ENCODE peak calls at places on chromosomes 1 and 21, in seven cellular contexts. G, F, V, B, Y, H and D are unnamed samples.

GRCh38 chr1:43506233-43506632 is 24.4 kb upstream of the PTPRF start:
- DNase-seq in B (no peak), F (no peak), Y (no peak), G (no peak), V (no peak), H (no peak), D (no peak)

GRCh38 chr1:160795951-160796383 is at the start of gene LY9:
- DNase-seq in Y (peak), H (no peak), G (no peak), V (no peak), B (no peak), F (no peak), D (no peak)

GRCh38 chr1:77850082-77850481 is 38.3 kb upstream of the NEXN start:
- DNase-seq in Y (no peak), F (no peak), G (no peak), H (no peak), V (no peak), B (no peak), D (no peak)

GRCh38 chr1:101006553-101006952 is 19.0 kb downstream of the DPH5 start:
- DNase-seq in B (no peak), F (no peak), V (no peak), H (no peak), G (no peak), Y (no peak), D (no peak)

GRCh38 chr1:84803604-84804003 is 89.4 kb downstream of the LPAR3 start:
- DNase-seq in F (no peak), Y (no peak), H (no peak), B (no peak), G (no peak), V (no peak), D (no peak)

GRCh38 chr1:22922640-22923039 is 50.0 kb downstream of the LACTBL1 start:
- DNase-seq in G (no peak), V (no peak), H (peak), Y (no peak), F (peak), B (no peak), D (no peak)

GRCh38 chr1:52571783-52572182 is 18.9 kb upstream of the TUT4 start:
- DNase-seq in F (peak), B (no peak), G (no peak), V (peak), Y (no peak), H (no peak), D (peak)

GRCh38 chr1:27635410-27636142 is 591 bp upstream of the FGR start:
- DNase-seq in V (no peak), Y (no peak), F (no peak), B (no peak), H (peak), G (no peak), D (no peak)

GRCh38 chr21:41924355-41924754 is 29.5 kb downstream of the C2CD2 start:
- DNase-seq in F (peak), B (no peak), V (peak), G (no peak), Y (no peak), H (no peak), D (no peak)

GRCh38 chr1:32817815-32818786 is 648 bp downstream of the S100PBP start:
- DNase-seq in F (peak), G (peak), V (peak), H (peak), B (peak), Y (peak), D (peak)

GRCh38 chr1:219660666-219661463 is 48.0 kb upstream of the ZC3H11B start:
- DNase-seq in B (peak), V (peak), H (peak), F (peak), G (peak), Y (peak), D (peak)

GRCh38 chr1:111515291-111516007 is 12.0 kb upstream of the ADORA3 start:
- DNase-seq in F (peak), G (peak), B (peak), V (peak), H (peak), Y (no peak), D (no peak)

DNA sequence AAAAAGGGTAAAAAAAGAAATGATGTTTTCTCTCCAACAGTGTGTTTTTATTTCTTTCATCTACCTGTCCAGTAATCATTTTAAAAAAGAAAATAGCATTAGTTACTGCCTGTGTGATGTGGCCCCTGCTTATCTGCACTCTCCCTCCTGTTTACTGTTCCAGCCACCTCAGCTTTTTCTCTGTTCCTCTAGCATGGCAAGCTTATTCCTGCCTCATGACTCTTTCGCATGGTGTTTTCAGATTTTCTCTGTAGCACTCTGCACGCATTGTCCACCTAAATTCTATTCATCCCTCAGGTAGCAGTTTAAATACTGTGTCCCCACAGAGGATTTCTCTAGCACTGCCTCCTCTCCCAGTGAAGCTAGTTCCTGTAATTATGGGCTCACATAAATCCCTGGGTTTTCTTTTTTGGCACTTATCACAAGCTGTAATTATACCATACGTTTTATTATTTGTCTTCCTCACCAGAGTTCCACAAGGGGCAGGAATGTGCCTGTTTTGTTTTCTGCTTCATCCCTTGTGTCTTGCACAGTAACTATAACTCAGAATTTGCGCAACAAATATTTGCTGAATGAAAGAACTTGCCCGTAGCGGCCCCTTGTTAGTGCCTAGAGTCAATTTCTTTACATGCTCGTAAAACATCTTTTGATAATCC is 51.4 kb upstream of the LRIG2 start:
- DNase-seq in H (no peak), B (no peak), Y (peak), F (peak), V (peak), G (no peak), D (no peak)
- H3K4me3 ChIP-seq in H (no peak), B (no peak), Y (no peak), F (no peak), V (no peak), G (no peak), D (no peak)

GRCh38 chr1:247638781-247639180 is 33.4 kb downstream of the OR2G3 start:
- DNase-seq in G (no peak), F (no peak), B (no peak), Y (no peak), V (no peak), H (no peak), D (no peak)
- H3K4me3 ChIP-seq in G (peak), F (no peak), B (no peak), Y (no peak), V (no peak), H (no peak), D (peak)

GRCh38 chr1:6795661-6796060 is 10.4 kb downstream of the CAMTA1 start:
- DNase-seq in G (no peak), V (peak), H (no peak), Y (no peak), B (no peak), F (peak), D (no peak)

GRCh38 chr1:6796095-6796494 is 10.8 kb downstream of the CAMTA1 start:
- DNase-seq in F (no peak), H (no peak), G (no peak), Y (no peak), V (no peak), B (no peak), D (no peak)

GRCh38 chr1:6799499-6799898 is 14.2 kb downstream of the CAMTA1 start:
- DNase-seq in G (no peak), B (no peak), Y (no peak), V (no peak), H (no peak), F (no peak), D (no peak)

GRCh38 chr1:6794164-6794563 is 8.9 kb downstream of the CAMTA1 start:
- DNase-seq in H (no peak), B (no peak), F (peak), V (peak), Y (no peak), G (no peak), D (no peak)

DNA sequence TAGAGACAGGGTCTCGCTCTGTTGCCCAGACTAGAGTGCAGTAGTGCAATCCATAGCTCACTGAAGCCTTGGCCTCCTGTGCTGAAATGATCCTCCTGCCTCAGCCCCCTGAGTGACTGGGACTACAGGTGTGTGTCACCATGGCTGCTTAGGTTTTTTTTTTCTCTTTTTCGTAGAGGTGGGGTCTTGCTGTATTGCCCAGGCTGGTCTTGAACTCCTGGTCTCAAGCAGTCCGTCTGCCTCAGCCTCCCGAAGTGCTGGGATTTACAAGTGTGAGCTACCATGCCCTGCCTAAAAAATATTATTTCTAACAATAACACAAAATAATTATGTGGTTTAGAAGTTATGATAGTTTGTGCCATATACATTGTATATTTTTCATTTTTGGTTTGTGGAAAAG is 9.9 kb downstream of the CAMTA1 start:
- DNase-seq in G (no peak), Y (no peak), B (no peak), H (no peak), V (no peak), F (no peak), D (no peak)
- H3K4me3 ChIP-seq in G (no peak), Y (no peak), B (no peak), H (no peak), V (no peak), F (no peak), D (no peak)

DNA sequence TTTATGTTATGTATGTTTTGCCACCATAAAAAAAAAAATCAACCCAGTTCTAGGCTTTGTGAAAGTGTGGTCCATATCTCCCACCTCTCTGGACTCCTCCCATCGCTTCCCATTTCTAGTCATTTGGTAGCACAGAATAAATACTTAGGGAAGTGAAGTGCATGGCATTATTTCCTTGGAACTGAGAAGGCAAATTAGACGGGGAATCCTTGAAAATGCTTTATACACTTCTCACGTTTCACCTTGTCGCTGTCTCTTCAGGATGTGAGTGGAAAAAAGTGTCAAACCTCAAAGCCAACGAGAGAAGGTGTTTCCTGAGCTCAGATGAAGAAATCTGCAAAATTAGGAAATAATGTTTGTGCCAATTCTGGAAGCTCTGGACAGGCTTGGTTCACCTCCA is 209.9 kb downstream of the ATG4C start:
- DNase-seq in Y (no peak), V (no peak), H (no peak), G (no peak), F (no peak), B (no peak), D (no peak)
- H3K4me3 ChIP-seq in Y (no peak), V (no peak), H (no peak), G (no peak), F (no peak), B (no peak), D (no peak)